ENCODE peak calls at places on chromosomes 3 and 15, in four cellular contexts. W is A549, V is foreskin keratinocyte, M is BJ. N is an unnamed sample.

GRCh38 chr3:27643355-27643754 is 78.8 kb downstream of the EOMES start:
- DNase-seq in W (no peak), V (no peak), M (no peak), N (no peak)

GRCh38 chr3:175464362-175464761 is 605.2 kb downstream of the NAALADL2 start:
- DNase-seq in W (no peak), V (no peak), M (no peak), N (no peak)

GRCh38 chr15:101353240-101353639 is 58.2 kb upstream of the SNRPA1 start:
- DNase-seq in W (no peak), V (no peak), M (no peak), N (no peak)

GRCh38 chr3:187002915-187003314 is 72.6 kb downstream of the ST6GAL1 start:
- DNase-seq in W (no peak), V (no peak), M (no peak), N (no peak)

GRCh38 chr3:176971613-176972174 is 225.6 kb downstream of the TBL1XR1 start:
- DNase-seq in W (no peak), V (no peak), M (no peak), N (no peak)

GRCh38 chr15:83845230-83845629 is 191.3 kb downstream of the ADAMTSL3 start:
- DNase-seq in W (no peak), V (no peak), M (no peak), N (peak; percentile 18)

GRCh38 chr3:42936157-42936981 is 30.4 kb downstream of the ZNF662 start:
- DNase-seq in W (no peak), V (peak; percentile 55), M (no peak), N (no peak)

GRCh38 chr3:126554560-126555525 is 3.9 kb downstream of the C3orf22 start:
- DNase-seq in W (no peak), V (no peak), M (no peak), N (no peak)

GRCh38 chr3:24490151-24490550 is 4.5 kb downstream of the THRB start:
- DNase-seq in W (no peak), V (no peak), M (no peak), N (no peak)

GRCh38 chr3:114104414-114104813 is 47.9 kb downstream of the QTRT2 start:
- DNase-seq in W (no peak), V (peak; percentile 28), M (no peak), N (no peak)

GRCh38 chr3:126266291-126266840 is 86.0 kb upstream of the ALDH1L1 start:
- DNase-seq in W (no peak), V (no peak), M (no peak), N (no peak)

GRCh38 chr3:9715764-9716437 is 12.3 kb downstream of the CPNE9 start:
- DNase-seq in W (peak; percentile 86), V (peak; percentile 68), M (peak; percentile 57), N (peak; percentile 86)

GRCh38 chr3:154364849-154365248 is 40.6 kb upstream of the DHX36 start:
- DNase-seq in W (no peak), V (no peak), M (no peak), N (no peak)

GRCh38 chr15:66700802-66701421 is 1.1 kb upstream of the SMAD6 start:
- DNase-seq in W (peak; percentile 92), V (peak; percentile 82), M (no peak), N (peak; percentile 85)

GRCh38 chr3:171116365-171116764 is 89.8 kb upstream of the SLC2A2 start:
- DNase-seq in W (no peak), V (no peak), M (no peak), N (peak; percentile 23)

GRCh38 chr3:99365979-99366378 is 272.4 kb upstream of the COL8A1 start:
- DNase-seq in W (no peak), V (no peak), M (no peak), N (no peak)

GRCh38 chr3:151285940-151286339 is 7.6 kb upstream of the P2RY14 start:
- DNase-seq in W (no peak), V (no peak), M (no peak), N (no peak)

GRCh38 chr3:86865506-86865905 is 125.4 kb downstream of the VGLL3 start:
- DNase-seq in W (no peak), V (no peak), M (peak; percentile 9), N (peak; percentile 20)

GRCh38 chr3:183697610-183698317 is at the start of gene YEATS2:
- DNase-seq in W (peak; percentile 76), V (no peak), M (no peak), N (no peak)

GRCh38 chr3:123351396-123351945 is 97.4 kb downstream of the ADCY5 start:
- DNase-seq in W (no peak), V (no peak), M (no peak), N (no peak)

GRCh38 chr15:90680371-90680935 is 36.7 kb upstream of the BLM start:
- DNase-seq in W (no peak), V (peak; percentile 92), M (peak; percentile 96), N (peak; percentile 93)

GRCh38 chr3:36221975-36222374 is 158.3 kb upstream of the STAC start:
- DNase-seq in W (no peak), V (no peak), M (no peak), N (no peak)

GRCh38 chr3:190585771-190586630 is 72.1 kb downstream of the IL1RAP start:
- DNase-seq in W (peak; percentile 71), V (peak; percentile 97), M (peak; percentile 63), N (no peak)

GRCh38 chr3:163924600-163924999 is 1153.7 kb downstream of the SI start:
- DNase-seq in W (no peak), V (no peak), M (no peak), N (no peak)

GRCh38 chr15:63870403-63871209 is 36.9 kb upstream of the HERC1 start:
- DNase-seq in W (peak; percentile 44), V (peak; percentile 69), M (peak; percentile 20), N (peak; percentile 79)

GRCh38 chr15:22952826-22953579 is 27.2 kb downstream of the CYFIP1 start:
- DNase-seq in W (no peak), V (no peak), M (no peak), N (peak; percentile 59)

GRCh38 chr3:136838641-136839555 is 20.0 kb downstream of the SLC35G2 start:
- DNase-seq in W (no peak), V (peak; percentile 68), M (no peak), N (no peak)

GRCh38 chr15:38461089-38461833 is 7.3 kb downstream of the FAM98B start:
- DNase-seq in W (no peak), V (no peak), M (no peak), N (no peak)

GRCh38 chr3:148600440-148600839 is 97.3 kb upstream of the AGTR1 start:
- DNase-seq in W (no peak), V (no peak), M (no peak), N (no peak)

GRCh38 chr15:68366314-68366713 is 65.6 kb downstream of the ITGA11 start:
- DNase-seq in W (no peak), V (no peak), M (no peak), N (no peak)
- TF ChIP-seq CTCF in W (no peak), V (peak; percentile 26), M (no peak), N (no peak)

GRCh38 chr3:169772951-169773816 is at the start of gene MYNN:
- DNase-seq in W (peak; percentile 60), V (peak; percentile 86), M (no peak), N (peak; percentile 75)
- TF ChIP-seq CTCF in W (no peak), V (peak; percentile 36), M (peak; percentile 40), N (no peak)

GRCh38 chr3:38627956-38628355 is 21.5 kb downstream of the SCN5A start:
- DNase-seq in W (peak; percentile 37), V (no peak), M (no peak), N (no peak)
- TF ChIP-seq CTCF in W (peak; percentile 4), V (peak; percentile 52), M (peak; percentile 55), N (peak; percentile 48)

DNA sequence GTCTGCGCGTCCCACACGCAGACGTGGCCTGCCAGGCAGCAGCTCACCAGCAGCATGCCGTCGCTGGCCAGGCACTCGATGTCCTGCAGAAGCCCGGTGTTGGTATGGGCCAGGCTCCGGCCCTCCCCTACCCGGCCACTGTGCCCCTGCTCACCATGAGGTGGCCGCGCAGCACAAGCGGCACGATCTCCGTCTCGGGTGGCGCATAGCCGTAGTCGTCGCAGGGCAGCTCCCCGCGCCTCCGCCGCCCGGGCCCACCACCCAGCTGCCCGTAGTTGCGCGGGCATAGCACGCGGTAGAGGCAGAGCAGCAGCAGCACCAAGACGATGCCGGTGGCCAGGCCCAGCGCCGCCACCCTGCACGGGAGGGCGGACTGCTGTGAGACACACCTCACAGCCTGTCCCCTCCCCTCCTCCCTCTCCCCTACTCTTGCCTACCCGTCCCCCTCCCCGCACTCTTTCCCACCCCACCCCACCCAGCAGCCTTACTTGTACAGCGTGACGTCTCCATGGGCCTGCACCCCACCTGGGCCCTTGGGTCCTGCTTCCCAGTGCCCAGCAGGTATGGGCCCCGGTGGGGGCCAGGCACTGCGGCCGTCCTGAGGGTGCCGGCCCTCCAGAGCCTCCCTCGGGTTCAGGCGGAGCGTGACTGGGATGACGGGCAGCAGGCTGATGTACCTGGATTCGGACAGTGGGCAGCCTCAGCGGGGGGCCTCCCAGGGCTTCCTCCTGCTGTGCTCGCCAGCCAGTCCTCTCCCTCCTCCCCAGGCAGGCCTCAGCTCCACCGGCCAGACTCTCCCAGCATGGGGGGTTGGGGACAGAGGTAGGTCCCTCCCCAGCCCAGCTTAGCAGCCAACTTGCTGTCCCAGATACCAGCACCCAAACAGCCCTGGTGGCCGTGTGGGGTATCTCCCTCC is 37.6 kb downstream of the PTPN23 start:
- DNase-seq in W (peak; percentile 40), V (no peak), M (no peak), N (no peak)
- TF ChIP-seq CTCF in W (no peak), V (no peak), M (no peak), N (peak; percentile 24)

DNA sequence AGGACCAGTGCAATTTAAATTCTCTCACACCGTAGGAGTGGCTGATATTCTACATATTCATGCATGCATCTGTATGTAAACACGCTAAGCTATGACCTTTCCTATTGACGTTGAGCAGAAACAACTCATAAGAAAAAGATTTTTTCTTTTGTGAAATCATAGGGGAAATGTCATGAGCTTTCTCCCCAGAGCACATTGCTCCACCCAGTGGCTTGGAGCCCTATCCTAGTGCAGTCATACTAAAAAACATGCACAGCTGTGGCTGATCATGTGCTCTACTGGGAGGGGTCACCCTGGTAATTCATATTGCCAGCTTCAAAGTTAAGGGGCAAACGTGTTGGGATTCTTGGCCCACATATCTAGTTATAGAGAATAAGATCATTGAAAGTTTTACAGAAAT is 1.8 kb upstream of the MESD start:
- DNase-seq in W (no peak), V (peak; percentile 39), M (no peak), N (no peak)
- TF ChIP-seq CTCF in W (no peak), V (peak; percentile 33), M (peak; percentile 22), N (no peak)

N was measured in astrocyte of the cerebellum.